ENCODE peak calls at places on chromosomes 5 and 9, in ten cellular contexts. Z is SJSA1, B is endodermal cell, M is NCI-H460, F is DMS53, K is NCI-H1417 treated with DMSO at 0.1 percent for 48 hours, A is fibroblast of lung, C is dermis microvascular lymphatic vessel endothelial cell, N is coronary artery, J is right lobe of liver. H is an unnamed sample.
A peak's percentile ranks its signal among the peaks of the same experiment; 100 is the strongest.

GRCh38 chr9:110638381-110638954 is 30.1 kb upstream of the MUSK start:
- DNase-seq in Z (no peak), B (no peak), M (peak; percentile 25), F (peak; percentile 57), K (no peak), A (peak; percentile 74), C (no peak), N (no peak), J (no peak), H (peak; percentile 60)

GRCh38 chr5:88085462-88085861 is 183.2 kb downstream of the TMEM161B start:
- DNase-seq in Z (no peak), B (no peak), M (no peak), F (no peak), K (no peak), A (no peak), C (no peak), N (no peak), J (no peak), H (no peak)

GRCh38 chr9:34349324-34349723 is 20.0 kb downstream of the NUDT2 start:
- DNase-seq in Z (no peak), B (no peak), M (no peak), F (no peak), K (no peak), A (no peak), C (no peak), N (no peak), J (no peak), H (no peak)

GRCh38 chr9:134671341-134672113 is 29.9 kb downstream of the COL5A1 start:
- DNase-seq in Z (no peak), B (no peak), M (no peak), F (no peak), K (no peak), A (no peak), C (no peak), N (no peak), J (no peak), H (no peak)

GRCh38 chr5:66932446-66932845 is 264.2 kb downstream of the CD180 start:
- DNase-seq in Z (no peak), B (no peak), M (no peak), F (no peak), K (no peak), A (peak; percentile 57), C (no peak), N (no peak), J (no peak), H (no peak)

GRCh38 chr9:125889524-125890473 is 142.6 kb downstream of the PBX3 start:
- DNase-seq in Z (no peak), B (peak; percentile 86), M (no peak), F (peak; percentile 84), K (no peak), A (peak; percentile 62), C (no peak), N (no peak), J (peak; percentile 50), H (no peak)

GRCh38 chr9:133315997-133316396 is 20.0 kb downstream of the SURF6 start:
- DNase-seq in Z (no peak), B (no peak), M (no peak), F (no peak), K (no peak), A (no peak), C (no peak), N (no peak), J (no peak), H (no peak)

GRCh38 chr9:38339087-38339486 is 53.4 kb upstream of the ALDH1B1 start:
- DNase-seq in Z (no peak), B (no peak), M (no peak), F (no peak), K (no peak), A (peak; percentile 50), C (no peak), N (no peak), J (no peak), H (no peak)

GRCh38 chr5:1002836-1003235 is 5.8 kb upstream of the NKD2 start:
- DNase-seq in Z (no peak), B (peak; percentile 27), M (no peak), F (peak; percentile 46), K (peak; percentile 43), A (no peak), C (no peak), N (no peak), J (no peak), H (no peak)

GRCh38 chr5:178642351-178642909 is 15.6 kb upstream of the CLK4 start:
- DNase-seq in Z (peak; percentile 83), B (no peak), M (no peak), F (no peak), K (no peak), A (peak; percentile 68), C (no peak), N (peak; percentile 57), J (no peak), H (peak; percentile 34)

GRCh38 chr5:178341091-178341960 is 108.7 kb upstream of the PHYKPL start:
- DNase-seq in Z (no peak), B (no peak), M (no peak), F (no peak), K (no peak), A (no peak), C (no peak), N (no peak), J (no peak), H (no peak)

GRCh38 chr5:38208782-38209378 is 49.5 kb upstream of the EGFLAM start:
- DNase-seq in Z (no peak), B (peak; percentile 77), M (peak; percentile 61), F (peak; percentile 79), K (no peak), A (peak; percentile 51), C (peak; percentile 7), N (no peak), J (peak; percentile 21), H (peak; percentile 34)

GRCh38 chr9:32554107-32554506 is 1.7 kb upstream of the TOPORS start:
- DNase-seq in Z (no peak), B (no peak), M (no peak), F (no peak), K (no peak), A (peak; percentile 41), C (no peak), N (no peak), J (no peak), H (no peak)

GRCh38 chr9:136857166-136857565 is 5.0 kb downstream of the MAMDC4 start:
- DNase-seq in Z (no peak), B (no peak), M (no peak), F (no peak), K (no peak), A (no peak), C (no peak), N (no peak), J (peak; percentile 35), H (no peak)

GRCh38 chr9:111163738-111164399 is 125.6 kb upstream of the LPAR1 start:
- DNase-seq in Z (no peak), B (no peak), M (no peak), F (no peak), K (no peak), A (no peak), C (no peak), N (no peak), J (no peak), H (no peak)

GRCh38 chr9:124449381-124450151 is 685 bp upstream of the ADGRD2 start:
- DNase-seq in Z (no peak), B (no peak), M (no peak), F (no peak), K (no peak), A (no peak), C (no peak), N (peak; percentile 67), J (no peak), H (no peak)

GRCh38 chr5:180376511-180376910 is 23.4 kb upstream of the GFPT2 start:
- DNase-seq in Z (no peak), B (no peak), M (no peak), F (no peak), K (no peak), A (no peak), C (no peak), N (no peak), J (no peak), H (no peak)

GRCh38 chr5:159901308-159901707 is 15.0 kb upstream of the ADRA1B start:
- DNase-seq in Z (no peak), B (no peak), M (no peak), F (no peak), K (no peak), A (no peak), C (no peak), N (no peak), J (no peak), H (no peak)